ENCODE peak calls at places on chromosomes 4 and X, in eight cellular contexts. T is stimulated activated CD4-positive, alpha-beta T cell treated with anti-CD3 and anti-CD28 coated beads, Interleukin-4, amount 100 ng/mL, for 48 hours; D is KBM-7; V is fibroblast of lung; S is GM23248; H is glutamatergic neuron; G is stimulated activated naive CD8-positive, alpha-beta T cell treated with anti-CD3 and anti-CD28 coated beads, Interleukin-15, Interleukin-2, amounts not matched to agents 100 U/mL and 50 U/mL, for 24 hours; L is upper lobe of left lung. O is an unnamed sample.

GRCh38 chrX:152886716-152887115 is 11.2 kb upstream of the ZNF185 start:
- DNase-seq in T (no peak), D (no peak), V (no peak), S (no peak), H (no peak), G (no peak), L (no peak), O (no peak)

GRCh38 chr4:114383721-114384120 is 214.9 kb upstream of the UGT8 start:
- DNase-seq in T (no peak), D (no peak), V (peak; percentile 97), S (peak; percentile 92), H (no peak), G (no peak), L (no peak), O (no peak)

GRCh38 chr4:66741081-66741480 is 804.2 kb downstream of the CENPC start:
- DNase-seq in T (no peak), D (no peak), V (peak; percentile 45), S (no peak), H (no peak), G (no peak), L (no peak), O (no peak)

GRCh38 chrX:1448793-1449580 is 3.7 kb downstream of the ASMTL start:
- DNase-seq in T (no peak), D (no peak), V (no peak), S (no peak), H (no peak), G (peak; percentile 2), L (no peak), O (no peak)

GRCh38 chr4:26256016-26256415 is 64.8 kb upstream of the RBPJ start:
- DNase-seq in T (no peak), D (no peak), V (peak; percentile 31), S (peak; percentile 47), H (no peak), G (no peak), L (no peak), O (no peak)

GRCh38 chrX:74242050-74242449 is 61.9 kb upstream of the ZCCHC13 start:
- DNase-seq in T (no peak), D (no peak), V (peak; percentile 71), S (peak; percentile 29), H (no peak), G (no peak), L (no peak), O (no peak)

GRCh38 chrX:42096262-42096939 is 173.0 kb upstream of the CASK start:
- DNase-seq in T (no peak), D (no peak), V (peak; percentile 97), S (peak; percentile 85), H (no peak), G (no peak), L (no peak), O (no peak)

GRCh38 chr4:39341075-39341725 is 25.0 kb downstream of the RFC1 start:
- DNase-seq in T (no peak), D (no peak), V (no peak), S (no peak), H (no peak), G (no peak), L (no peak), O (no peak)

GRCh38 chr4:133594246-133595207 is 445.4 kb downstream of the PCDH10 start:
- DNase-seq in T (no peak), D (no peak), V (peak; percentile 83), S (peak; percentile 5), H (no peak), G (no peak), L (no peak), O (no peak)

GRCh38 chrX:31374786-31375185 is 302.9 kb upstream of the FTHL17 start:
- DNase-seq in T (no peak), D (no peak), V (no peak), S (no peak), H (no peak), G (no peak), L (no peak), O (no peak)

GRCh38 chrX:145729635-145730034 is 88.0 kb upstream of the SLITRK2 start:
- DNase-seq in T (no peak), D (no peak), V (peak; percentile 39), S (no peak), H (no peak), G (no peak), L (no peak), O (no peak)

GRCh38 chr4:1395941-1396805 is 10.1 kb downstream of the NKX1-1 start:
- DNase-seq in T (no peak), D (no peak), V (no peak), S (no peak), H (no peak), G (no peak), L (no peak), O (peak; percentile 30)

GRCh38 chrX:100328342-100328741 is 81.7 kb downstream of the PCDH19 start:
- DNase-seq in T (no peak), D (no peak), V (no peak), S (no peak), H (no peak), G (no peak), L (no peak), O (no peak)

O was measured in Right ventricle myocardium superior.